ENCODE peak calls at places on chromosomes 4 and X, in seven cellular contexts. Y is PC-3, Z is vagina, M is ascending aorta, C is IMR-90, D is mammary epithelial cell, P is lung. U is an unnamed sample.

GRCh38 chrX:144637731-144638130 is 609.6 kb upstream of the SPANXN1 start:
- DNase-seq in Y (no peak), Z (no peak), M (no peak), C (no peak), D (peak; percentile 55), P (no peak), U (no peak)

GRCh38 chr4:81165853-81166430 is 49.1 kb downstream of the PRKG2 start:
- DNase-seq in Y (no peak), Z (no peak), M (no peak), C (peak; percentile 11), D (peak; percentile 33), P (no peak), U (no peak)

GRCh38 chrX:11968470-11968869 is 169.8 kb upstream of the FRMPD4 start:
- DNase-seq in Y (peak; percentile 81), Z (no peak), M (no peak), C (peak; percentile 21), D (peak; percentile 67), P (no peak), U (peak; percentile 3)

GRCh38 chr4:104395219-104395618 is 99.5 kb downstream of the CXXC4 start:
- DNase-seq in Y (no peak), Z (no peak), M (no peak), C (no peak), D (no peak), P (no peak), U (no peak)

GRCh38 chr4:142485452-142485851 is 360.6 kb downstream of the INPP4B start:
- DNase-seq in Y (no peak), Z (no peak), M (no peak), C (no peak), D (no peak), P (no peak), U (no peak)

GRCh38 chrX:19446397-19446796 is 68.9 kb downstream of the MAP3K15 start:
- DNase-seq in Y (no peak), Z (no peak), M (no peak), C (no peak), D (no peak), P (no peak), U (no peak)

GRCh38 chrX:64867217-64867616 is 109.0 kb downstream of the ZC4H2 start:
- DNase-seq in Y (no peak), Z (no peak), M (no peak), C (no peak), D (no peak), P (no peak), U (no peak)

GRCh38 chr4:140004580-140005314 is 149.2 kb downstream of the MAML3 start:
- DNase-seq in Y (peak; percentile 48), Z (no peak), M (peak; percentile 66), C (peak; percentile 51), D (peak; percentile 3), P (no peak), U (no peak)

GRCh38 chr4:77927991-77928925 is 65.6 kb downstream of the MRPL1 start:
- DNase-seq in Y (peak; percentile 32), Z (no peak), M (no peak), C (peak; percentile 68), D (peak; percentile 81), P (no peak), U (peak; percentile 48)

GRCh38 chr4:93313207-93313606 is 515.3 kb upstream of the ATOH1 start:
- DNase-seq in Y (peak; percentile 58), Z (no peak), M (no peak), C (peak; percentile 41), D (peak; percentile 38), P (no peak), U (peak; percentile 9)

GRCh38 chr4:86319390-86319789 is 40.5 kb downstream of the MAPK10 start:
- DNase-seq in Y (no peak), Z (no peak), M (no peak), C (no peak), D (peak; percentile 55), P (no peak), U (peak; percentile 22)

GRCh38 chr4:111985386-111985890 is 159.8 kb upstream of the FAM241A start:
- DNase-seq in Y (no peak), Z (no peak), M (no peak), C (no peak), D (no peak), P (no peak), U (no peak)

GRCh38 chr4:148141536-148141935 is 300.7 kb downstream of the NR3C2 start:
- DNase-seq in Y (no peak), Z (no peak), M (no peak), C (no peak), D (no peak), P (no peak), U (no peak)

GRCh38 chr4:68466751-68467150 is 19.5 kb downstream of the TMPRSS11E start:
- DNase-seq in Y (peak; percentile 60), Z (no peak), M (no peak), C (no peak), D (peak; percentile 75), P (no peak), U (no peak)

GRCh38 chr4:147928400-147928799 is 196.5 kb downstream of the ARHGAP10 start:
- DNase-seq in Y (peak; percentile 80), Z (no peak), M (no peak), C (peak; percentile 76), D (no peak), P (no peak), U (no peak)

GRCh38 chr4:67922697-67923096 is 38.9 kb upstream of the TMPRSS11D start:
- DNase-seq in Y (no peak), Z (no peak), M (no peak), C (no peak), D (peak; percentile 70), P (no peak), U (no peak)

GRCh38 chrX:18348047-18348446 is 6.4 kb downstream of the SCML2 start:
- DNase-seq in Y (peak; percentile 64), Z (no peak), M (no peak), C (no peak), D (no peak), P (no peak), U (no peak)

GRCh38 chr4:129218355-129218754 is 122.4 kb downstream of the C4orf33 start:
- DNase-seq in Y (peak; percentile 53), Z (no peak), M (no peak), C (no peak), D (no peak), P (no peak), U (no peak)

GRCh38 chrX:35445912-35446311 is 352.2 kb upstream of the MAGEB16 start:
- DNase-seq in Y (no peak), Z (no peak), M (no peak), C (no peak), D (no peak), P (no peak), U (no peak)

GRCh38 chrX:153214934-153215333 is 35.9 kb downstream of the MAGEA1 start:
- DNase-seq in Y (no peak), Z (no peak), M (no peak), C (no peak), D (no peak), P (no peak), U (no peak)

GRCh38 chr4:1194028-1194900 is 21.9 kb upstream of the SPON2 start:
- DNase-seq in Y (no peak), Z (peak; percentile 72), M (peak; percentile 85), C (peak; percentile 49), D (no peak), P (no peak), U (no peak)

GRCh38 chr4:137432431-137432830 is 99.9 kb downstream of the PCDH18 start:
- DNase-seq in Y (no peak), Z (no peak), M (no peak), C (no peak), D (no peak), P (no peak), U (no peak)

GRCh38 chr4:42296196-42296595 is 101.1 kb upstream of the SHISA3 start:
- DNase-seq in Y (peak; percentile 35), Z (no peak), M (no peak), C (no peak), D (no peak), P (no peak), U (no peak)
- TF ChIP-seq CTCF in Y (peak; percentile 25), Z (no peak), M (no peak), C (no peak), D (no peak), P (no peak), U (no peak)

DNA sequence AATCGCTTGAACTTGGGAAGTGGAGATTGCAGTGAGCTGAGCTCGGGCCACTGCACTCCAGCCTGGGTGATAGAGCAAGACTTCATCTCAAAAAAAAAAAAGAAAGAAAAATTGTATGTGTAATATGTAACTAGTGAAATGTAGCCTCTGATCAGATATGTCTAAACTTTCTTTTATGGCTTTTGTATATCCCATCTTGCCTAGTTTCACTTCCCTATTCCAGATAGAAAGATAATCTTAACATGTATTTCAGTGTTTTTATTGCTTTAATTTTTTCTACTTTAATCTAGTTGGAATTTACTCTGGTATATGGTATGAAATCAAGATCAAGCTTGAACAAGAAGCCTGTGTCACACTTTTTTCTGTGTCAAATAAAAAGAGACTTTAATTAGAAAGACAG is 1.9 kb upstream of the ZNF41 start:
- DNase-seq in Y (no peak), Z (no peak), M (no peak), C (no peak), D (no peak), P (no peak), U (no peak)
- H3K27ac ChIP-seq in Y (no peak overlapping the region), Z (no peak overlapping the region), M (no peak overlapping the region), C (no peak overlapping the region), D (no peak overlapping the region), P (no peak overlapping the region), U (peak overlapping the region; percentile 56)

DNA sequence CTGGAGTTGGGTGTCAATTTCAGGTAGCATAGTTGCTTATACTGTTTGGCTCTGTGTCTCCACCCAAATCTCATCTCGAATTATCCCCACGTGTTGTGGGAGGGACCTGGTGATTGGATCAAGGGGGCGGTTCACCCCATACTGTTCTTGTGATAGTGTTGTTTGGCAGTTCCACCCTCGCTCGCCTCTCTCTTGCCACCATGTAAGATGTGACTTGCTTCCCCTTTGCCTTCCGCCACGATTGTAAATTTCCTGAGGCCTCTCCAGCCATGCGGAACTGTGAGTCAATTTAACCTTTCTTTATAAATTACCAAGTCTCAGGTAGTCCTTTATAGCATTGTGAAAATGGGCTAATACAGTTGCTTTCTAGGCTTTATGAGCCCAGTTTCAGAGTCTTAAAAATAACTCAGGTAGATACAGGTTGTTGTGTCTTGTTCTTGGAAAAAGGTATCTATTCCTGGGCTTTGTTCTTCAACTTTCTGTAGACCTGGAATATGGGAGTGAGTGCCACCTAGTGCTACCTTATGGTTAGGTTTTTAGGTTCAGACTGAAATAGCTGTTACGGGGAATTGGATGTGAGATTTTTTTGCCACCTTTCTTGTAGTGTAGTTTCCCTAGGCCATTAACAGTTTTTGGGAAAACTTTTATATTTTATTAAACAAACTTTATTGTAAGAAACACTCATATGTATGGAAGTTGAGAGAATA is 15.6 kb downstream of the PGK1 start:
- DNase-seq in Y (peak; percentile 38), Z (no peak), M (no peak), C (no peak), D (no peak), P (no peak), U (no peak)
- TF ChIP-seq CTCF in Y (peak; percentile 61), Z (no peak), M (no peak), C (no peak), D (peak; percentile 37), P (no peak), U (no peak)

GRCh38 chrX:139759637-139760036 is 51.7 kb upstream of the MCF2 start:
- DNase-seq in Y (peak; percentile 56), Z (no peak), M (no peak), C (peak; percentile 42), D (peak; percentile 15), P (no peak), U (no peak)

GRCh38 chrX:139762400-139763183 is 54.6 kb upstream of the MCF2 start:
- DNase-seq in Y (no peak), Z (no peak), M (peak; percentile 68), C (peak; percentile 44), D (no peak), P (no peak), U (no peak)

GRCh38 chrX:139758809-139759208 is 50.8 kb upstream of the MCF2 start:
- DNase-seq in Y (no peak), Z (no peak), M (no peak), C (no peak), D (no peak), P (no peak), U (no peak)

GRCh38 chrX:139758250-139758649 is 50.3 kb upstream of the MCF2 start:
- DNase-seq in Y (no peak), Z (no peak), M (no peak), C (no peak), D (no peak), P (no peak), U (no peak)
- H3K27ac ChIP-seq in Y (no peak overlapping the region), Z (no peak overlapping the region), M (no peak overlapping the region), C (no peak overlapping the region), D (no peak overlapping the region), P (no peak overlapping the region), U (no peak overlapping the region)